ENCODE peak calls at places on chromosomes 2 and 18, in five cellular contexts. One of them, this sample, is unnamed.
A peak's percentile ranks its signal among the peaks of the same experiment; 100 is the strongest.

GRCh38 chr18:22034276-22034675 is 135.1 kb upstream of the GATA6 start:
- DNase-seq in suprapubic skin: no peak
- DNase-seq in HT-29: no peak
- DNase-seq in dorsolateral prefrontal cortex: no peak
- DNase-seq in type B pancreatic cell: no peak
- DNase-seq in this sample: no peak

GRCh38 chr2:20538308-20539132 is 91.6 kb downstream of the RHOB start:
- DNase-seq in suprapubic skin: no peak
- DNase-seq in HT-29: no peak
- DNase-seq in dorsolateral prefrontal cortex: no peak
- DNase-seq in type B pancreatic cell: no peak
- DNase-seq in this sample: no peak

GRCh38 chr2:169790581-169790980 is 8.1 kb upstream of the SSB start:
- DNase-seq in suprapubic skin: no peak
- DNase-seq in HT-29: no peak
- DNase-seq in dorsolateral prefrontal cortex: no peak
- DNase-seq in type B pancreatic cell: no peak
- DNase-seq in this sample: no peak

GRCh38 chr2:190533968-190534309 is 583 bp downstream of the NEMP2 start:
- DNase-seq in suprapubic skin: no peak
- DNase-seq in HT-29: peak; percentile 46
- DNase-seq in dorsolateral prefrontal cortex: no peak
- DNase-seq in type B pancreatic cell: no peak
- DNase-seq in this sample: no peak

GRCh38 chr18:48801728-48802542 is 148.8 kb downstream of the SMAD7 start:
- DNase-seq in suprapubic skin: peak; percentile 49
- DNase-seq in HT-29: no peak
- DNase-seq in dorsolateral prefrontal cortex: no peak
- DNase-seq in type B pancreatic cell: peak; percentile 62
- DNase-seq in this sample: no peak

GRCh38 chr2:98134138-98134537 is 47.2 kb downstream of the VWA3B start:
- DNase-seq in suprapubic skin: no peak
- DNase-seq in HT-29: no peak
- DNase-seq in dorsolateral prefrontal cortex: no peak
- DNase-seq in type B pancreatic cell: no peak
- DNase-seq in this sample: no peak

GRCh38 chr18:78681396-78681795 is 298.2 kb upstream of the SALL3 start:
- DNase-seq in suprapubic skin: peak; percentile 70
- DNase-seq in HT-29: no peak
- DNase-seq in dorsolateral prefrontal cortex: no peak
- DNase-seq in type B pancreatic cell: no peak
- DNase-seq in this sample: no peak

GRCh38 chr2:216621292-216621691 is 11.9 kb upstream of the IGFBP2 start:
- DNase-seq in suprapubic skin: no peak
- DNase-seq in HT-29: no peak
- DNase-seq in dorsolateral prefrontal cortex: no peak
- DNase-seq in type B pancreatic cell: no peak
- DNase-seq in this sample: no peak

GRCh38 chr2:200492656-200493055 is 17.2 kb downstream of the KCTD18 start:
- DNase-seq in suprapubic skin: no peak
- DNase-seq in HT-29: no peak
- DNase-seq in dorsolateral prefrontal cortex: no peak
- DNase-seq in type B pancreatic cell: no peak
- DNase-seq in this sample: no peak

GRCh38 chr2:216918088-216918680 is 58.3 kb upstream of the TNP1 start:
- DNase-seq in suprapubic skin: no peak
- DNase-seq in HT-29: no peak
- DNase-seq in dorsolateral prefrontal cortex: no peak
- DNase-seq in type B pancreatic cell: no peak
- DNase-seq in this sample: no peak

GRCh38 chr18:65567372-65567771 is 183.4 kb upstream of the CDH7 start:
- DNase-seq in suprapubic skin: no peak
- DNase-seq in HT-29: peak; percentile 17
- DNase-seq in dorsolateral prefrontal cortex: no peak
- DNase-seq in type B pancreatic cell: no peak
- DNase-seq in this sample: no peak

GRCh38 chr2:96527052-96527964 is 9.2 kb upstream of the ARID5A start:
- DNase-seq in suprapubic skin: no peak
- DNase-seq in HT-29: no peak
- DNase-seq in dorsolateral prefrontal cortex: no peak
- DNase-seq in type B pancreatic cell: peak; percentile 69
- DNase-seq in this sample: peak; percentile 37

GRCh38 chr2:239944706-239945551 is 80.2 kb downstream of the NDUFA10 start:
- DNase-seq in suprapubic skin: peak; percentile 75
- DNase-seq in HT-29: no peak
- DNase-seq in dorsolateral prefrontal cortex: peak; percentile 60
- DNase-seq in type B pancreatic cell: no peak
- DNase-seq in this sample: peak; percentile 36

GRCh38 chr18:58862404-58862803 is 2.3 kb upstream of the ZNF532 start:
- DNase-seq in suprapubic skin: no peak
- DNase-seq in HT-29: peak; percentile 1
- DNase-seq in dorsolateral prefrontal cortex: no peak
- DNase-seq in type B pancreatic cell: no peak
- DNase-seq in this sample: no peak

This sample was measured in substantia nigra.